ENCODE peak calls at places on chromosomes 6 and 20, in four cellular contexts. Q is choroid plexus epithelial cell, P is left lung, A is psoas muscle. H is an unnamed sample.

GRCh38 chr20:57810511-57811372 is 100.9 kb upstream of the PMEPA1 start:
- DNase-seq in Q (peak), P (peak), A (no peak), H (no peak)

GRCh38 chr6:154931741-154932424 is 63.2 kb upstream of the TIAM2 start:
- DNase-seq in Q (peak), P (no peak), A (no peak), H (peak)

GRCh38 chr6:37225350-37226169 is 32.0 kb upstream of the TBC1D22B start:
- DNase-seq in Q (no peak), P (no peak), A (no peak), H (no peak)

GRCh38 chr6:146850238-146850896 is 251.6 kb downstream of the ADGB start:
- DNase-seq in Q (peak), P (no peak), A (no peak), H (peak)

GRCh38 chr6:40585661-40586269 is 1.4 kb downstream of the LRFN2 start:
- DNase-seq in Q (no peak), P (no peak), A (no peak), H (no peak)

GRCh38 chr6:77440206-77440976 is 22.9 kb downstream of the HTR1B start:
- DNase-seq in Q (no peak), P (no peak), A (no peak), H (no peak)

GRCh38 chr6:90548001-90548400 is 38.9 kb downstream of the MAP3K7 start:
- DNase-seq in Q (no peak), P (no peak), A (no peak), H (peak)

GRCh38 chr20:41003143-41003932 is 25.3 kb upstream of the TOP1 start:
- DNase-seq in Q (peak), P (peak), A (no peak), H (peak)

GRCh38 chr20:10089871-10090587 is 55.2 kb downstream of the ANKEF1 start:
- DNase-seq in Q (no peak), P (no peak), A (no peak), H (no peak)

GRCh38 chr20:63856111-63856511 is 5.2 kb upstream of the ABHD16B start:
- DNase-seq in Q (no peak), P (no peak), A (no peak), H (no peak)

GRCh38 chr20:62352402-62353288 is 14.5 kb downstream of the LAMA5 start:
- DNase-seq in Q (no peak), P (no peak), A (peak), H (no peak)

GRCh38 chr20:48656661-48657211 is 171.1 kb downstream of the PREX1 start:
- DNase-seq in Q (no peak), P (no peak), A (no peak), H (no peak)

GRCh38 chr6:144156334-144156733 is 6.0 kb downstream of the STX11 start:
- DNase-seq in Q (peak), P (no peak), A (no peak), H (peak)

GRCh38 chr6:156775717-156776116 is 1.5 kb upstream of the ARID1B start:
- DNase-seq in Q (no peak), P (no peak), A (no peak), H (no peak)

GRCh38 chr6:110033749-110034636 is 55.9 kb downstream of the GPR6 start:
- DNase-seq in Q (no peak), P (no peak), A (no peak), H (no peak)

GRCh38 chr6:83600531-83600930 is 88.2 kb downstream of the PRSS35 start:
- DNase-seq in Q (peak), P (no peak), A (no peak), H (peak)

GRCh38 chr6:30870546-30870945 is 13.8 kb upstream of the DDR1 start:
- DNase-seq in Q (no peak), P (no peak), A (no peak), H (no peak)

GRCh38 chr20:25259358-25259757 is 11.5 kb downstream of the PYGB start:
- DNase-seq in Q (no peak), P (no peak), A (no peak), H (no peak)
- TF ChIP-seq CTCF in Q (no peak), P (no peak), A (no peak), H (no peak)

GRCh38 chr6:136548582-136549330 is 1.5 kb downstream of the MAP7 start:
- DNase-seq in Q (no peak), P (no peak), A (no peak), H (no peak)
- H3K4me3 ChIP-seq in Q (no peak), P (peak), A (no peak), H (no peak)

GRCh38 chr6:16720861-16721260 is 40.4 kb downstream of the ATXN1 start:
- DNase-seq in Q (no peak), P (no peak), A (no peak), H (no peak)

GRCh38 chr6:16722616-16723015 is 38.6 kb downstream of the ATXN1 start:
- DNase-seq in Q (no peak), P (no peak), A (no peak), H (no peak)

GRCh38 chr6:16719488-16719887 is 41.8 kb downstream of the ATXN1 start:
- DNase-seq in Q (no peak), P (no peak), A (no peak), H (no peak)

GRCh38 chr6:16723833-16724232 is 37.4 kb downstream of the ATXN1 start:
- DNase-seq in Q (peak), P (no peak), A (no peak), H (peak)

GRCh38 chr6:16721977-16722376 is 39.3 kb downstream of the ATXN1 start:
- DNase-seq in Q (peak), P (no peak), A (no peak), H (no peak)
- TF ChIP-seq CTCF in Q (peak), P (no peak), A (no peak), H (no peak)

GRCh38 chr6:27674882-27675281 is 202.0 kb upstream of the ZNF184 start:
- DNase-seq in Q (no peak), P (no peak), A (no peak), H (no peak)

GRCh38 chr6:27669278-27669797 is 196.4 kb upstream of the ZNF184 start:
- DNase-seq in Q (no peak), P (no peak), A (no peak), H (peak)

GRCh38 chr6:27669798-27670301 is 196.9 kb upstream of the ZNF184 start:
- DNase-seq in Q (no peak), P (no peak), A (no peak), H (no peak)

GRCh38 chr6:27668442-27669275 is 195.8 kb upstream of the ZNF184 start:
- DNase-seq in Q (peak), P (no peak), A (no peak), H (peak)

DNA sequence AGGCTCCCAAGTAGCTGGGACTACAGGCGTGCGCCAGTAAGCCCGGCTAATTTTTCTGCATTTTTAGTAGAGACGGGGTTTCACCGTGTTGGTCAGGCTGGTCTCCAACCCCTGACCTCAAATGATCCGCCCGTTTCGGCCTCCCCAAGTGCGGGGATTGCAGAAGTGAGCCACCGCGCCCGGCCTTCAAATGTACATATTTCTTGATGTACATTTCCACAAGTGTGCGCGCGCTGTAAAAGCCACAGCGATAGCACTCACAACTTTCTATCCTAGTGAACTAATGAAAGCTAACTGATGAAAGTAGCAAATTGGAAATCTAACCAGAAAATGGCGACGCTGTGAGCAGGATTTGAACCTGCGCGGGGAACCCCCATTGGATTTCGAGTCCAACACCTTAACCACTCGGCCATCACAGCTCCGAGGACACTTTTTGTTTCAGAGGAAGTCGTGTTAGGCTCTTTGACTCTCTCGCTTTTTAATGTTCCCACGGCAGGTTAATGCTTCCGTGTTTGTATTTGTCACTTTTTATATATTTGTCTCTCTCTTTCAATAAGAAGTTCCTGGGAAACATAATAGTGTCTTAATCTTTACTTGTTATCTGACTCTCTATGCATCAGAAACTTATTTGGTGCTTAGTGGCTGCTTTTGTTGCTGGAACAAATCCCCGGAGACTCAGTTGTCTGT is 199.4 kb upstream of the ZNF184 start:
- DNase-seq in Q (peak), P (no peak), A (no peak), H (peak)
- H3K4me3 ChIP-seq in Q (no peak), P (no peak), A (no peak), H (peak)

DNA sequence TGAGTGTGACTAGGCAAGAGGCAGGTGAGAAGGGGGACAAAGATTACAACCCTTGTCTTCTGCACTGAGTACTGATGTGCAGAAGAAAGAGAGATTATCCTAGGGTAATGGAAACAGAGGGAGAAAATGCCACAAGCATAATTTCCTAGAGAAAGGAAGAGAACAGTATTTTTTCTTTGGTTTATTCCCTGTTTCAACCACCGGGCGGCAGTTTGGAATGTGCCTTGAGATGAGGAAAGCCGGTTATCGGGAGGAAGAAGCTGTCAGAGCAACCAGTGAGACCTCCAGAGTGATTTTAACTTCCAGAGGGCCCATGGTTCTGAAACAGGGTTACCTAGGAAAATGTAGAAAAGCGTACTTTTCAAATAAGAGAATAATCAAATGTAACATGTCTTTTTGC is 121.4 kb downstream of the REV3L start:
- DNase-seq in Q (peak), P (no peak), A (no peak), H (peak)
- TF ChIP-seq CTCF in Q (peak), P (no peak), A (peak), H (peak)

GRCh38 chr6:25468881-25469280 is 183.1 kb upstream of the SCGN start:
- DNase-seq in Q (no peak), P (no peak), A (no peak), H (no peak)

GRCh38 chr6:25469797-25470388 is 182.1 kb upstream of the SCGN start:
- DNase-seq in Q (no peak), P (no peak), A (no peak), H (no peak)

GRCh38 chr6:25476126-25476525 is 175.9 kb upstream of the SCGN start:
- DNase-seq in Q (peak), P (no peak), A (no peak), H (no peak)

GRCh38 chr6:25473447-25473846 is 178.6 kb upstream of the SCGN start:
- DNase-seq in Q (no peak), P (no peak), A (no peak), H (no peak)

GRCh38 chr6:25472314-25472713 is 179.7 kb upstream of the SCGN start:
- DNase-seq in Q (peak), P (no peak), A (no peak), H (no peak)
- H3K4me3 ChIP-seq in Q (no peak), P (no peak), A (no peak), H (no peak)

GRCh38 chr20:6559791-6560190 is 207.7 kb upstream of the BMP2 start:
- DNase-seq in Q (peak), P (no peak), A (no peak), H (peak)

GRCh38 chr20:6560978-6561377 is 206.5 kb upstream of the BMP2 start:
- DNase-seq in Q (peak), P (no peak), A (no peak), H (no peak)

GRCh38 chr20:6562111-6562510 is 205.4 kb upstream of the BMP2 start:
- DNase-seq in Q (peak), P (no peak), A (no peak), H (peak)

GRCh38 chr20:6558361-6558760 is 209.1 kb upstream of the BMP2 start:
- DNase-seq in Q (no peak), P (no peak), A (no peak), H (no peak)
- TF ChIP-seq CTCF in Q (peak), P (no peak), A (no peak), H (peak)

H was measured in fibroblast of villous mesenchyme.